ENCODE peak calls at places on chromosomes 11 and 22, in six cellular contexts. S is GM12878, Q is H1, O is HL-60, L is K562, U is HepG2. W is an unnamed sample.

GRCh38 chr22:50252081-50253045 is 1.3 kb upstream of the HDAC10 start:
- DNase-seq in S (no peak), Q (no peak), O (peak), L (no peak), U (peak), W (peak)

GRCh38 chr11:32960553-32961164 is 55.0 kb upstream of the DEPDC7 start:
- DNase-seq in S (peak), Q (no peak), O (peak), L (peak), U (peak), W (peak)

GRCh38 chr11:66467034-66467659 is 442 bp downstream of the PELI3 start:
- DNase-seq in S (no peak), Q (no peak), O (no peak), L (peak), U (no peak), W (no peak)

GRCh38 chr11:3077174-3077839 is 20.1 kb upstream of the CARS1 start:
- DNase-seq in S (no peak), Q (no peak), O (no peak), L (no peak), U (peak), W (no peak)

GRCh38 chr11:59197990-59198389 is 14.7 kb downstream of the MPEG1 start:
- DNase-seq in S (no peak), Q (no peak), O (no peak), L (no peak), U (no peak), W (no peak)

GRCh38 chr11:128610765-128611617 is 23.6 kb upstream of the ETS1 start:
- DNase-seq in S (peak), Q (no peak), O (peak), L (no peak), U (no peak), W (no peak)

GRCh38 chr11:83219095-83219494 is 25.6 kb downstream of the ANKRD42 start:
- DNase-seq in S (no peak), Q (no peak), O (no peak), L (peak), U (peak), W (peak)

GRCh38 chr11:120013325-120014250 is 124.3 kb downstream of the TRIM29 start:
- DNase-seq in S (no peak), Q (peak), O (peak), L (peak), U (peak), W (peak)

GRCh38 chr22:24471570-24471969 is 23.6 kb upstream of the UPB1 start:
- DNase-seq in S (no peak), Q (no peak), O (no peak), L (no peak), U (no peak), W (no peak)

GRCh38 chr22:49869091-49869830 is 15.6 kb downstream of the ZBED4 start:
- DNase-seq in S (no peak), Q (no peak), O (no peak), L (no peak), U (no peak), W (no peak)

GRCh38 chr11:57306941-57307598 is 17.7 kb downstream of the TNKS1BP1 start:
- DNase-seq in S (no peak), Q (no peak), O (no peak), L (no peak), U (no peak), W (no peak)

GRCh38 chr11:62146476-62147200 is 22.8 kb downstream of the INCENP start:
- DNase-seq in S (no peak), Q (no peak), O (no peak), L (no peak), U (no peak), W (peak)

GRCh38 chr11:115550291-115551059 is 46.3 kb upstream of the CADM1 start:
- DNase-seq in S (no peak), Q (no peak), O (no peak), L (no peak), U (no peak), W (no peak)

GRCh38 chr11:120025606-120026335 is 112.1 kb downstream of the TRIM29 start:
- DNase-seq in S (no peak), Q (no peak), O (no peak), L (no peak), U (no peak), W (no peak)

GRCh38 chr11:30125461-30125860 is 105.4 kb upstream of the FSHB start:
- DNase-seq in S (no peak), Q (no peak), O (no peak), L (no peak), U (no peak), W (no peak)

GRCh38 chr11:124867700-124868099 is 2.5 kb downstream of the ROBO3 start:
- DNase-seq in S (no peak), Q (no peak), O (peak), L (peak), U (peak), W (peak)

GRCh38 chr11:35786918-35787557 is 124.5 kb downstream of the TRIM44 start:
- DNase-seq in S (no peak), Q (no peak), O (no peak), L (no peak), U (no peak), W (peak)

GRCh38 chr22:44648085-44648820 is 53.8 kb upstream of the PRR5 start:
- DNase-seq in S (no peak), Q (no peak), O (no peak), L (no peak), U (no peak), W (peak)

GRCh38 chr11:78798567-78799170 is 224.0 kb upstream of the NARS2 start:
- DNase-seq in S (no peak), Q (peak), O (peak), L (peak), U (peak), W (peak)

GRCh38 chr11:26044389-26044788 is 287.5 kb upstream of the ANO3 start:
- DNase-seq in S (no peak), Q (no peak), O (no peak), L (no peak), U (no peak), W (no peak)

GRCh38 chr11:111531687-111532364 is 8.7 kb upstream of the LAYN start:
- DNase-seq in S (peak), Q (no peak), O (peak), L (no peak), U (no peak), W (no peak)

GRCh38 chr22:17972385-17973181 is 51.8 kb downstream of the MICAL3 start:
- DNase-seq in S (no peak), Q (no peak), O (no peak), L (no peak), U (peak), W (no peak)

GRCh38 chr11:95050595-95051202 is 1.5 kb downstream of the KDM4F start:
- DNase-seq in S (no peak), Q (no peak), O (no peak), L (no peak), U (no peak), W (no peak)

GRCh38 chr11:127859941-127860354 is 727.4 kb downstream of the ETS1 start:
- DNase-seq in S (no peak), Q (no peak), O (no peak), L (no peak), U (no peak), W (no peak)

GRCh38 chr22:24104307-24105017 is 76.8 kb upstream of the SUSD2 start:
- DNase-seq in S (no peak), Q (no peak), O (no peak), L (no peak), U (no peak), W (no peak)

GRCh38 chr11:59053387-59053786 is 32.7 kb upstream of the GLYATL1B start:
- DNase-seq in S (no peak), Q (peak), O (peak), L (peak), U (peak), W (peak)

GRCh38 chr22:39518996-39519680 is 1.2 kb upstream of the ATF4 start:
- DNase-seq in S (no peak), Q (no peak), O (peak), L (peak), U (no peak), W (peak)

GRCh38 chr11:107591446-107592236 is 694 bp downstream of the ELMOD1 start:
- DNase-seq in S (no peak), Q (no peak), O (no peak), L (no peak), U (no peak), W (peak)

GRCh38 chr22:40595497-40596234 is 40.9 kb downstream of the MRTFA start:
- DNase-seq in S (no peak), Q (no peak), O (peak), L (no peak), U (no peak), W (no peak)

GRCh38 chr11:34929794-34930763 is 13.7 kb downstream of the PDHX start:
- DNase-seq in S (no peak), Q (no peak), O (no peak), L (peak), U (peak), W (no peak)

GRCh38 chr22:37818397-37819099 is 4.6 kb upstream of the GALR3 start:
- DNase-seq in S (no peak), Q (no peak), O (peak), L (no peak), U (no peak), W (no peak)

GRCh38 chr11:102924851-102925380 is 30.6 kb downstream of the MMP13 start:
- DNase-seq in S (no peak), Q (no peak), O (peak), L (no peak), U (no peak), W (no peak)

GRCh38 chr11:3121416-3121815 is 43.7 kb downstream of the OSBPL5 start:
- DNase-seq in S (no peak), Q (no peak), O (no peak), L (no peak), U (no peak), W (no peak)

GRCh38 chr11:69132301-69132670 is 23.4 kb upstream of the SMIM38 start:
- DNase-seq in S (no peak), Q (no peak), O (no peak), L (no peak), U (no peak), W (no peak)

GRCh38 chr22:40709752-40710413 is 30.6 kb downstream of the MCHR1 start:
- DNase-seq in S (no peak), Q (no peak), O (peak), L (peak), U (no peak), W (peak)

GRCh38 chr11:118359295-118359958 is at the start of gene UBE4A:
- DNase-seq in S (peak), Q (peak), O (peak), L (peak), U (peak), W (peak)

DNA sequence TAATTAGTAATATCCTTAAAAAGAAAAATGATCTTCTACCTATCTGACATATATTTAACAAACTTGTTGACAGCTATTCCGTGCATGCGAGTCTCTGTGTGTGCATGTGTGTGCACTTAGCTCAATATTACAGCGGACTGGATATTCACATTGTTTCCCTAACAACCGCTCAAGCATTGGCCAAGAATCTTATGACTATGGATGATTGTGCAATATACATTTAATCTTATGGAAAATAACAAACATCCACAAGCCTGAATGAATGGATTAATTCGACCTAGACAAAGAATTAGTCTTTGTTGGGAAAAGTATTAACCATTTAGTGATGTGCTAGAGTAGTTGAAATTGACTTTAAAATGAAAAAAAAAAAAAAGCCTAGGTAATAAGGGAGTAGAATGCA is 1078.6 kb downstream of the LRRC4C start:
- DNase-seq in S (no peak), Q (no peak), O (no peak), L (no peak), U (no peak), W (no peak)
- TF ChIP-seq GABPA in S (no peak), Q (no peak), O (no peak), L (no peak), U (no peak), W (no peak)

DNA sequence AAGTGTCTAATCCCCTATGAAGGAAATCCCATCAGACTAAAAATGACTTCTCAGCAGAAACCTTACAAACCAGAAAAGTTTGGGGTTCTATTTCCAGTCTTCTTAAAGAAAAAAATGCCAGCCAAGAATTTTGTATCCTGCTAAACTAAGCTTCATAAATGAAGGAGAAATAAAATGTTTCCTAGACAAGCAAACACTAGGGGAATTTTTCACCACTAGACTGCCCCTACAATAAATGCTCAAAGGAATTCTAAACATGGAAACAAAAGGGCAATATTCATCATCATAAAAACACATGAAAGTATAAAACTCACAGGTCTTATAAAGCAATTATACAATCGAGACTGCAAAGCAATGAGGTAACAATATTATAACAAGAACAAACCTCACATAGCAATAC is 124.3 kb downstream of the PLEKHA7 start:
- DNase-seq in S (no peak), Q (no peak), O (no peak), L (no peak), U (no peak), W (no peak)
- TF ChIP-seq GABPA in S (no peak), Q (no peak), O (no peak), L (no peak), U (no peak), W (no peak)

GRCh38 chr11:129723146-129723963 is 92.3 kb upstream of the TMEM45B start:
- DNase-seq in S (no peak), Q (no peak), O (no peak), L (no peak), U (no peak), W (no peak)
- TF ChIP-seq GABPA in S (no peak), Q (no peak), O (no peak), L (no peak), U (no peak), W (no peak)

GRCh38 chr11:19218216-19218615 is 16.4 kb upstream of the CSRP3 start:
- DNase-seq in S (no peak), Q (no peak), O (no peak), L (no peak), U (no peak), W (no peak)

GRCh38 chr11:19216021-19216420 is 14.2 kb upstream of the CSRP3 start:
- DNase-seq in S (no peak), Q (no peak), O (no peak), L (no peak), U (no peak), W (no peak)

GRCh38 chr11:19220903-19221682 is 19.3 kb upstream of the CSRP3 start:
- DNase-seq in S (no peak), Q (no peak), O (no peak), L (no peak), U (no peak), W (no peak)

GRCh38 chr11:19216709-19217374 is 15.1 kb upstream of the CSRP3 start:
- DNase-seq in S (no peak), Q (no peak), O (no peak), L (no peak), U (no peak), W (no peak)

DNA sequence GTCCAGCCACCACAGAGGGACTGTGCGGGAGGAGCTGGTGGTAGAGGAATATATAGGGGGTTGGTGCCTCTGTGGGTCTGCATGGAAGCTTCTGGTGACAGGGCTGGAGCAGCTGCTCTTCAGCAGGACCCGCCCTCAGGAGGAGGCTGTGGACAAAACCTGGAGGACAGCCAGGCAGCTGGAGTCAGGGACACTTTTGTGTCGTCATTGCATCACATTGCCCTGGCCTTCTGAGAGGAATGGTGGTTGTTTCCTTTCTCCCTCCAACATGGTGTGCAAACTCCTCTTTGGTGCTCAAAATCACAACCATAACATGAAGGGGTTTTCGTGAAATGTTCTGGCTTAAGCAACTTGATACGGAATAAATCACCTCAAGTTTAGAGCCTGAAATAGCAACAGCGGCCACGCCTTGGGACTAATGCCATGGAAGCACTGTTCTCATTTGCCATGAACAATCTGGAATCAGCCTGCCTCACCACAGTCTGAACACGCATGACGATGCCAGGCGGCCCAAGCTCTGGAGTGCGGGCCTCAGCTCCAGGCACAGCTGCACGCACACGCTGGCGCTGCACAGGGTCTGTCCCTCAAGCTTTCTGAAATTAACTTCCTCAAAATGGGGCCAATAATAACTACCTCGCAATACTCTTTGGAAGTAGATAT is 17.1 kb upstream of the CSRP3 start:
- DNase-seq in S (no peak), Q (no peak), O (no peak), L (peak), U (no peak), W (peak)
- TF ChIP-seq GABPA in S (no peak), Q (no peak), O (no peak), L (no peak), U (no peak), W (no peak)

DNA sequence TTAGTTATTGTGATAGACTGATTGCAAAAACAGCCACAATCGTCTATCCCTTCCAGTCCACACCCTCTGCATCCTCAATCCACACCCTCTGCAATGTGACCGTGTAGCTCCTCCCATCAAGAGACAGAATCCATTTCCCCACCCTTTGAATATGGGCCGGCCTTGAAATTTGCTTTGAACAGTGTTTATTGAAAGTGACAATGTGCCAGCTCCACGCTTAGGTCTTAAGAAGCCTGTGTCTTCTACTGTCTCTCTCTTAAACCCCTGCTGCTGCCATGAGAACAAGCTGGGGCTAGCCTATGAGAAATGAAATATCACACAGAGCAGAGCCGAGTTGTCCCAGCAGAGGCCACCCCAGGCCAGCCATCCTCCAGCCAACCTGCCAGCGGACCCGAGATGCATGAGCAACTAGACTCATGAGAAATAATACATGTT is 22.3 kb upstream of the MICAL2 start:
- DNase-seq in S (no peak), Q (no peak), O (no peak), L (peak), U (no peak), W (no peak)
- TF ChIP-seq GABPA in S (no peak), Q (no peak), O (no peak), L (no peak), U (no peak), W (no peak)

DNA sequence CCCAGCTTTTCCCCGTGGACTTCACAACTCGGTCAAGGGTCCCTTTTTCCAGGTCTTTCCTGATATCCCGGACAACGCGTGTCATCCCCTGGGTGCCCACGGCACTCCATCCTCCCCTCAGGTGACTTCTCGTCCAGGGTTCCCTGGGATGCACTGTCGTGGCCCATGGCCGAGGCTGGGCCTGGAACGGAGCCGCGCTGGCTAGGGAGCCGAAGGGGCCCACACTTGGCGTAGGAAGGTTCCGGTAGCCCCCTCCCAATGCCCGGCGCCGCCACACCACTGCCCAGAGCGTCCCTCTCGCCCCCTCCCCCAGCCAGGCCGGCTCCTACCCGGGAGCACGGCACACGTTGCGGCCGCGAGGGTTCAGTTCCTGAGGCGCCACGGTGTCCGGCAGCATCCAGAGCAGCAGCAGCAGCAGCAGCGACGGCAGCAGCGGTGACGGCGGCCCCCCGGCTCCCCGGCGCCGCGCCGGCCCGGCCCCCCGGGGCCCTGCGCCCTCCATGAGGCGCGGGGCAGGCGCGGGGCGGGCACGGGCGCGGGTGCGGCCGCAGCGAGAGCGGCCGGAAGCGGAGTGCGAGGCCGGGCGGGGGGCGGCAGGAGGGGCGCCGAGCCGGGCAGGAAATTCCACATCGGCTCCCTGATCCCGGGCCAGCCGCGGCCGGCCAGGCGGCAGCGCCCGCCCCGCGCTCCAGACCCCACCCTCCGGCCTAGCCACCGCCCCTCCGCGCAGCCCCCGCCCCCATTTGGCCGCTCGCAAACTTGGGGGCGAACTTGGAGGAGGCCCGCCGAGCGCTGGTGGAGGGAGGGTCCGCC is at the start of gene SCARF2:
- DNase-seq in S (no peak), Q (no peak), O (no peak), L (no peak), U (no peak), W (peak)
- TF ChIP-seq GABPA in S (no peak), Q (no peak), O (no peak), L (no peak), U (peak), W (peak)

GRCh38 chr11:1879941-1880720 is 11.6 kb downstream of the PRR33 start:
- DNase-seq in S (no peak), Q (no peak), O (no peak), L (no peak), U (no peak), W (peak)
- TF ChIP-seq GABPA in S (no peak), Q (no peak), O (no peak), L (no peak), U (no peak), W (no peak)